ENCODE peak calls at places on chromosomes 12 and 14, in eight cellular contexts. One of them, this sample, is unnamed.

GRCh38 chr14:53509227-53509822 is 356.2 kb upstream of the DDHD1 start:
- DNase-seq in PC-3: peak; percentile 7
- DNase-seq in left ventricle myocardium inferior: peak; percentile 64
- DNase-seq in IMR-90: peak; percentile 92
- DNase-seq in CD8-positive, alpha-beta memory T cell: no peak
- DNase-seq in endodermal cell: no peak
- DNase-seq in lung: no peak
- DNase-seq in ovary: peak; percentile 35
- DNase-seq in this sample: no peak

GRCh38 chr14:96752594-96752993 is 44.6 kb upstream of the VRK1 start:
- DNase-seq in PC-3: no peak
- DNase-seq in left ventricle myocardium inferior: no peak
- DNase-seq in IMR-90: peak; percentile 5
- DNase-seq in CD8-positive, alpha-beta memory T cell: no peak
- DNase-seq in endodermal cell: no peak
- DNase-seq in lung: no peak
- DNase-seq in ovary: no peak
- DNase-seq in this sample: no peak

GRCh38 chr14:103074699-103075341 is 9.2 kb upstream of the LBHD2 start:
- DNase-seq in PC-3: peak; percentile 45
- DNase-seq in left ventricle myocardium inferior: peak; percentile 82
- DNase-seq in IMR-90: no peak
- DNase-seq in CD8-positive, alpha-beta memory T cell: peak; percentile 16
- DNase-seq in endodermal cell: peak; percentile 79
- DNase-seq in lung: peak; percentile 82
- DNase-seq in ovary: peak; percentile 67
- DNase-seq in this sample: peak; percentile 72

GRCh38 chr14:103086771-103087342 is 2.8 kb downstream of the LBHD2 start:
- DNase-seq in PC-3: no peak
- DNase-seq in left ventricle myocardium inferior: no peak
- DNase-seq in IMR-90: no peak
- DNase-seq in CD8-positive, alpha-beta memory T cell: no peak
- DNase-seq in endodermal cell: peak; percentile 31
- DNase-seq in lung: no peak
- DNase-seq in ovary: no peak
- DNase-seq in this sample: no peak

GRCh38 chr14:71638523-71639196 is 293.6 kb upstream of the RGS6 start:
- DNase-seq in PC-3: no peak
- DNase-seq in left ventricle myocardium inferior: no peak
- DNase-seq in IMR-90: peak; percentile 75
- DNase-seq in CD8-positive, alpha-beta memory T cell: no peak
- DNase-seq in endodermal cell: no peak
- DNase-seq in lung: no peak
- DNase-seq in ovary: no peak
- DNase-seq in this sample: no peak

GRCh38 chr12:55829967-55830600 is 697 bp upstream of the DNAJC14 start:
- DNase-seq in PC-3: peak; percentile 24
- DNase-seq in left ventricle myocardium inferior: peak; percentile 57
- DNase-seq in IMR-90: no peak
- DNase-seq in CD8-positive, alpha-beta memory T cell: no peak
- DNase-seq in endodermal cell: peak; percentile 89
- DNase-seq in lung: peak; percentile 63
- DNase-seq in ovary: peak; percentile 80
- DNase-seq in this sample: peak; percentile 58

GRCh38 chr14:94129758-94130414 is 482 bp upstream of the IFI27L2 start:
- DNase-seq in PC-3: peak; percentile 52
- DNase-seq in left ventricle myocardium inferior: peak; percentile 50
- DNase-seq in IMR-90: peak; percentile 34
- DNase-seq in CD8-positive, alpha-beta memory T cell: no peak
- DNase-seq in endodermal cell: peak; percentile 73
- DNase-seq in lung: no peak
- DNase-seq in ovary: peak; percentile 68
- DNase-seq in this sample: no peak

GRCh38 chr14:65026526-65026925 is 39.8 kb downstream of the FNTB start:
- DNase-seq in PC-3: no peak
- DNase-seq in left ventricle myocardium inferior: no peak
- DNase-seq in IMR-90: no peak
- DNase-seq in CD8-positive, alpha-beta memory T cell: no peak
- DNase-seq in endodermal cell: no peak
- DNase-seq in lung: no peak
- DNase-seq in ovary: no peak
- DNase-seq in this sample: no peak

GRCh38 chr12:54082402-54082892 is 28.8 kb downstream of the HOXC4 start:
- DNase-seq in PC-3: no peak
- DNase-seq in left ventricle myocardium inferior: no peak
- DNase-seq in IMR-90: no peak
- DNase-seq in CD8-positive, alpha-beta memory T cell: peak; percentile 33
- DNase-seq in endodermal cell: peak; percentile 79
- DNase-seq in lung: no peak
- DNase-seq in ovary: peak; percentile 83
- DNase-seq in this sample: no peak

GRCh38 chr12:79247494-79247893 is 382.9 kb downstream of the SYT1 start:
- DNase-seq in PC-3: no peak
- DNase-seq in left ventricle myocardium inferior: no peak
- DNase-seq in IMR-90: no peak
- DNase-seq in CD8-positive, alpha-beta memory T cell: no peak
- DNase-seq in endodermal cell: no peak
- DNase-seq in lung: no peak
- DNase-seq in ovary: no peak
- DNase-seq in this sample: no peak

GRCh38 chr12:3962661-3963483 is 89.7 kb upstream of the PARP11 start:
- DNase-seq in PC-3: no peak
- DNase-seq in left ventricle myocardium inferior: no peak
- DNase-seq in IMR-90: no peak
- DNase-seq in CD8-positive, alpha-beta memory T cell: peak; percentile 33
- DNase-seq in endodermal cell: peak; percentile 72
- DNase-seq in lung: no peak
- DNase-seq in ovary: no peak
- DNase-seq in this sample: no peak

GRCh38 chr12:47328831-47329545 is 249.2 kb upstream of the AMIGO2 start:
- DNase-seq in PC-3: peak; percentile 77
- DNase-seq in left ventricle myocardium inferior: no peak
- DNase-seq in IMR-90: peak; percentile 77
- DNase-seq in CD8-positive, alpha-beta memory T cell: no peak
- DNase-seq in endodermal cell: no peak
- DNase-seq in lung: no peak
- DNase-seq in ovary: no peak
- DNase-seq in this sample: no peak

GRCh38 chr14:50658203-50658602 is 9.9 kb downstream of the SAV1 start:
- DNase-seq in PC-3: peak; percentile 38
- DNase-seq in left ventricle myocardium inferior: no peak
- DNase-seq in IMR-90: peak; percentile 72
- DNase-seq in CD8-positive, alpha-beta memory T cell: no peak
- DNase-seq in endodermal cell: no peak
- DNase-seq in lung: no peak
- DNase-seq in ovary: no peak
- DNase-seq in this sample: no peak

GRCh38 chr14:49218436-49219092 is 367.6 kb downstream of the RPS29 start:
- DNase-seq in PC-3: peak; percentile 16
- DNase-seq in left ventricle myocardium inferior: no peak
- DNase-seq in IMR-90: no peak
- DNase-seq in CD8-positive, alpha-beta memory T cell: no peak
- DNase-seq in endodermal cell: no peak
- DNase-seq in lung: no peak
- DNase-seq in ovary: peak; percentile 61
- DNase-seq in this sample: no peak

DNA sequence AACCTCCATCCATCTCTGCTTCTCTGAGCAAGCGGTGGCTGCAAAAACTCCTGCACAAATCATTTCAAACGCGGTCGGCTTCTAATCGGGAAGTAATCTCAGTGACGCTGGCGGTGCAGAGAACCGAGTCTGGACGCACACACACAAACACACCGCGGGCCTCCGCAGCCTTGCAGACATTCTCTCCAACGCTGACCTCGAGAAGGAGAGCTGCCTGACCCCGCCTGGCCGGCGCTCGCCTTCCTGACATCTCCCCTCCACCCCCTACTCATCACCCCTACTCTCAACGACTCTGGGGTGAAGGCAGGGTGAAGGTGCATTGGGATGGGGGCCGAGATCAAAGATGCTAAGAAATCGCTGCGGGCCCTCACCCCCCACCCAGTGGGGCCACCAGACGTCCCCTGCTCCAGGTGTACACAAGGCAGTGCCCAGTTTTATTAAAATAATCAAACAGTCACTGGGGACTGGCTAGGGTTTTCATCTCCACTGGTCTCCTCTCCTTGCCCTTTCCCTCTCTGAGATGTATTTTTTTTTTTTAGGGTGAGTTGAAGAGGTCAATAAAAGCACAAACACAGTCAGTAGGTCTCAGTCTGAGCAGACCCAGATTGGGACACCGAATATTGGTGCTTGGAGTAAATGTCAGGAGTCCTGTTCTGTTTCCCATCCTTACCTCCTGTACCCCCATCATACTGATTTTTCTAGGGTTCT is 536 bp upstream of the TBX5 start:
- DNase-seq in PC-3: no peak
- DNase-seq in left ventricle myocardium inferior: no peak
- DNase-seq in IMR-90: peak; percentile 78
- DNase-seq in CD8-positive, alpha-beta memory T cell: no peak
- DNase-seq in endodermal cell: peak; percentile 53
- DNase-seq in lung: no peak
- DNase-seq in ovary: no peak
- DNase-seq in this sample: no peak
- H3K27me3 ChIP-seq in PC-3: peaks cover 98% of the 10 kb centered on the region
- H3K27me3 ChIP-seq in left ventricle myocardium inferior: peaks cover 88% of the 10 kb centered on the region
- H3K27me3 ChIP-seq in IMR-90: no peaks in the 10 kb centered on the region
- H3K27me3 ChIP-seq in CD8-positive, alpha-beta memory T cell: peaks cover 33% of the 10 kb centered on the region
- H3K27me3 ChIP-seq in endodermal cell: peaks cover 100% of the 10 kb centered on the region
- H3K27me3 ChIP-seq in lung: peaks cover 25% of the 10 kb centered on the region
- H3K27me3 ChIP-seq in ovary: no peaks in the 10 kb centered on the region
- H3K27me3 ChIP-seq in this sample: peaks cover 15% of the 10 kb centered on the region

GRCh38 chr14:95521001-95521400 is 4.6 kb upstream of the SYNE3 start:
- DNase-seq in PC-3: no peak
- DNase-seq in left ventricle myocardium inferior: no peak
- DNase-seq in IMR-90: no peak
- DNase-seq in CD8-positive, alpha-beta memory T cell: no peak
- DNase-seq in endodermal cell: no peak
- DNase-seq in lung: no peak
- DNase-seq in ovary: no peak
- DNase-seq in this sample: no peak

GRCh38 chr14:95523051-95523817 is 6.8 kb upstream of the SYNE3 start:
- DNase-seq in PC-3: peak; percentile 32
- DNase-seq in left ventricle myocardium inferior: no peak
- DNase-seq in IMR-90: peak; percentile 55
- DNase-seq in CD8-positive, alpha-beta memory T cell: no peak
- DNase-seq in endodermal cell: peak; percentile 67
- DNase-seq in lung: no peak
- DNase-seq in ovary: no peak
- DNase-seq in this sample: no peak

GRCh38 chr14:95523818-95524448 is 7.5 kb upstream of the SYNE3 start:
- DNase-seq in PC-3: no peak
- DNase-seq in left ventricle myocardium inferior: no peak
- DNase-seq in IMR-90: peak; percentile 89
- DNase-seq in CD8-positive, alpha-beta memory T cell: no peak
- DNase-seq in endodermal cell: peak; percentile 49
- DNase-seq in lung: peak; percentile 57
- DNase-seq in ovary: no peak
- DNase-seq in this sample: peak; percentile 90

GRCh38 chr14:95522116-95522515 is 5.7 kb upstream of the SYNE3 start:
- DNase-seq in PC-3: no peak
- DNase-seq in left ventricle myocardium inferior: no peak
- DNase-seq in IMR-90: no peak
- DNase-seq in CD8-positive, alpha-beta memory T cell: no peak
- DNase-seq in endodermal cell: no peak
- DNase-seq in lung: no peak
- DNase-seq in ovary: no peak
- DNase-seq in this sample: no peak

GRCh38 chr14:95522556-95522955 is 6.1 kb upstream of the SYNE3 start:
- DNase-seq in PC-3: no peak
- DNase-seq in left ventricle myocardium inferior: no peak
- DNase-seq in IMR-90: no peak
- DNase-seq in CD8-positive, alpha-beta memory T cell: no peak
- DNase-seq in endodermal cell: no peak
- DNase-seq in lung: no peak
- DNase-seq in ovary: no peak
- DNase-seq in this sample: no peak
- H3K4me1 ChIP-seq in PC-3: peaks cover 31% of the 10 kb centered on the region
- H3K4me1 ChIP-seq in left ventricle myocardium inferior: peaks cover 86% of the 10 kb centered on the region
- H3K4me1 ChIP-seq in IMR-90: peaks cover 48% of the 10 kb centered on the region
- H3K4me1 ChIP-seq in CD8-positive, alpha-beta memory T cell: peaks cover 85% of the 10 kb centered on the region
- H3K4me1 ChIP-seq in endodermal cell: peaks cover 23% of the 10 kb centered on the region
- H3K4me1 ChIP-seq in lung: peaks cover 20% of the 10 kb centered on the region
- H3K4me1 ChIP-seq in ovary: peaks cover 24% of the 10 kb centered on the region
- H3K4me1 ChIP-seq in this sample: peaks cover 6% of the 10 kb centered on the region

DNA sequence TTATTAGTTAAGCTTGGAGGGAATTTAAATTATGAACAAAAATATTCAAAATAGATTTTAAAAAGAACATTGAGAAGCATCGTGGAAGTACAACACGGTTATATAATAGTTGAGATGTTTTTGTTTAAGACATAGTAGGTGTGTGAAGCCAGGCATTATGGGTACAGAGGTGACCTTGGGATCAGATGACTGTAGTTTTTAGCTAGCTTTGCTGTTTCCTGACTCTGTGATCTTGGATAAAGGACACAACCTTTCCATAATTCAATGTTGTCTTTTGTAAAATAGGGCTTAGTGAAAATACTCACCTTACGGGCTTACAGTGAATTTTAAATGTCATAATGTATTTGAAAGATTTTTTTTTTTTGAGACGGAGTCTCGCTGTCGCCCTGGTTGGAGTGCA is 239.7 kb downstream of the SLC2A13 start:
- DNase-seq in PC-3: no peak
- DNase-seq in left ventricle myocardium inferior: no peak
- DNase-seq in IMR-90: no peak
- DNase-seq in CD8-positive, alpha-beta memory T cell: no peak
- DNase-seq in endodermal cell: no peak
- DNase-seq in lung: no peak
- DNase-seq in ovary: no peak
- DNase-seq in this sample: no peak
- H3K27me3 ChIP-seq in PC-3: no peaks in the 10 kb centered on the region
- H3K27me3 ChIP-seq in left ventricle myocardium inferior: no peaks in the 10 kb centered on the region
- H3K27me3 ChIP-seq in IMR-90: no peaks in the 10 kb centered on the region
- H3K27me3 ChIP-seq in CD8-positive, alpha-beta memory T cell: no peaks in the 10 kb centered on the region
- H3K27me3 ChIP-seq in endodermal cell: no peaks in the 10 kb centered on the region
- H3K27me3 ChIP-seq in lung: no peaks in the 10 kb centered on the region
- H3K27me3 ChIP-seq in ovary: no peaks in the 10 kb centered on the region
- H3K27me3 ChIP-seq in this sample: no peaks in the 10 kb centered on the region

GRCh38 chr14:73236752-73237218 is 521 bp upstream of the PAPLN start:
- DNase-seq in PC-3: no peak
- DNase-seq in left ventricle myocardium inferior: no peak
- DNase-seq in IMR-90: no peak
- DNase-seq in CD8-positive, alpha-beta memory T cell: no peak
- DNase-seq in endodermal cell: no peak
- DNase-seq in lung: no peak
- DNase-seq in ovary: no peak
- DNase-seq in this sample: no peak

GRCh38 chr14:73238262-73238852 is 1.1 kb downstream of the PAPLN start:
- DNase-seq in PC-3: peak; percentile 90
- DNase-seq in left ventricle myocardium inferior: no peak
- DNase-seq in IMR-90: peak; percentile 73
- DNase-seq in CD8-positive, alpha-beta memory T cell: no peak
- DNase-seq in endodermal cell: no peak
- DNase-seq in lung: no peak
- DNase-seq in ovary: no peak
- DNase-seq in this sample: no peak

GRCh38 chr14:73237219-73237785 is at the start of gene PAPLN:
- DNase-seq in PC-3: peak; percentile 29
- DNase-seq in left ventricle myocardium inferior: no peak
- DNase-seq in IMR-90: no peak
- DNase-seq in CD8-positive, alpha-beta memory T cell: no peak
- DNase-seq in endodermal cell: peak; percentile 77
- DNase-seq in lung: no peak
- DNase-seq in ovary: peak; percentile 61
- DNase-seq in this sample: peak; percentile 61

GRCh38 chr14:73238941-73239340 is 1.6 kb downstream of the PAPLN start:
- DNase-seq in PC-3: no peak
- DNase-seq in left ventricle myocardium inferior: no peak
- DNase-seq in IMR-90: no peak
- DNase-seq in CD8-positive, alpha-beta memory T cell: no peak
- DNase-seq in endodermal cell: no peak
- DNase-seq in lung: no peak
- DNase-seq in ovary: no peak
- DNase-seq in this sample: no peak

GRCh38 chr14:73237786-73238261 is 518 bp downstream of the PAPLN start:
- DNase-seq in PC-3: no peak
- DNase-seq in left ventricle myocardium inferior: no peak
- DNase-seq in IMR-90: no peak
- DNase-seq in CD8-positive, alpha-beta memory T cell: no peak
- DNase-seq in endodermal cell: peak; percentile 72
- DNase-seq in lung: no peak
- DNase-seq in ovary: no peak
- DNase-seq in this sample: no peak
- H3K4me1 ChIP-seq in PC-3: peaks cover 30% of the 10 kb centered on the region
- H3K4me1 ChIP-seq in left ventricle myocardium inferior: peaks cover 43% of the 10 kb centered on the region
- H3K4me1 ChIP-seq in IMR-90: peaks cover 23% of the 10 kb centered on the region
- H3K4me1 ChIP-seq in CD8-positive, alpha-beta memory T cell: no peaks in the 10 kb centered on the region
- H3K4me1 ChIP-seq in endodermal cell: peaks cover 30% of the 10 kb centered on the region
- H3K4me1 ChIP-seq in lung: no peaks in the 10 kb centered on the region
- H3K4me1 ChIP-seq in ovary: peaks cover 32% of the 10 kb centered on the region
- H3K4me1 ChIP-seq in this sample: no peaks in the 10 kb centered on the region

This sample was measured in right lobe of liver.